ENCODE peak calls at places on chromosomes 4 and X, in four cellular contexts. U is adrenal gland, K is OCI-LY7, V is ascending aorta. J is an unnamed sample.
A peak's percentile ranks its signal among the peaks of the same experiment; 100 is the strongest.

GRCh38 chr4:139963708-139964107 is 190.3 kb downstream of the MAML3 start:
- DNase-seq in K (no peak), V (no peak), U (no peak), J (no peak)

GRCh38 chr4:15117270-15117946 is 115.1 kb downstream of the CPEB2 start:
- DNase-seq in K (no peak), V (no peak), U (no peak), J (no peak)

GRCh38 chrX:39896951-39897740 is 200.6 kb downstream of the BCOR start:
- DNase-seq in U (no peak), K (no peak), V (no peak), J (no peak)

GRCh38 chrX:124555036-124555595 is 208.8 kb downstream of the SH2D1A start:
- DNase-seq in V (no peak), K (no peak), U (no peak), J (peak; percentile 83)

GRCh38 chr4:113384600-113384999 is 335.1 kb downstream of the ANK2 start:
- DNase-seq in K (no peak), V (no peak), U (no peak), J (peak; percentile 54)

GRCh38 chr4:149961876-149962597 is 116.2 kb upstream of the DCLK2 start:
- DNase-seq in U (no peak), K (no peak), V (no peak), J (peak; percentile 32)

GRCh38 chr4:51849430-51849829 is 6.5 kb downstream of the DCUN1D4 start:
- DNase-seq in U (no peak), K (no peak), V (no peak), J (no peak)

GRCh38 chrX:64205441-64205734 is at the start of gene AMER1:
- DNase-seq in K (no peak), V (no peak), U (no peak), J (peak; percentile 14)

DNA sequence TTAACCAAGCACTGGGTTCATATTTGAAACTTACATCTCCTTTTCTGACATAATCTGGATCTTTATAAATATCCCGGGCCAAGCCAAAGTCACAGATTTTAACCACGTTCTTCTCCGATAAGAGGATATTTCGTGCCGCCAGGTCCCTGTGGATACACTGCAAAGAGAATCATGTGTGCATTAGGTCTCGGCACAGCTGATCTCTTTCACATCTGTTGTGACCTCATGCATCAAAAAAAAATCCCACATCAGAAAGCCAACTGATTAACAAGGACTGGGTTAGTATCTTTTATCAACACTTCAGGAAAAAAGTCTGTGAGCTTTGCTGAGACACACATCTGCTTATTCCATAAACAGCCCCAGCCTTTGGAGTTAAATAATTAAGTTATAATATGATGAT is 35.5 kb downstream of the KDR start:
- DNase-seq in U (no peak), V (no peak), K (no peak), J (no peak)
- H3K4me3 ChIP-seq in U (no peak overlapping the region), V (no peak overlapping the region), K (no peak overlapping the region), J (no peak overlapping the region)

DNA sequence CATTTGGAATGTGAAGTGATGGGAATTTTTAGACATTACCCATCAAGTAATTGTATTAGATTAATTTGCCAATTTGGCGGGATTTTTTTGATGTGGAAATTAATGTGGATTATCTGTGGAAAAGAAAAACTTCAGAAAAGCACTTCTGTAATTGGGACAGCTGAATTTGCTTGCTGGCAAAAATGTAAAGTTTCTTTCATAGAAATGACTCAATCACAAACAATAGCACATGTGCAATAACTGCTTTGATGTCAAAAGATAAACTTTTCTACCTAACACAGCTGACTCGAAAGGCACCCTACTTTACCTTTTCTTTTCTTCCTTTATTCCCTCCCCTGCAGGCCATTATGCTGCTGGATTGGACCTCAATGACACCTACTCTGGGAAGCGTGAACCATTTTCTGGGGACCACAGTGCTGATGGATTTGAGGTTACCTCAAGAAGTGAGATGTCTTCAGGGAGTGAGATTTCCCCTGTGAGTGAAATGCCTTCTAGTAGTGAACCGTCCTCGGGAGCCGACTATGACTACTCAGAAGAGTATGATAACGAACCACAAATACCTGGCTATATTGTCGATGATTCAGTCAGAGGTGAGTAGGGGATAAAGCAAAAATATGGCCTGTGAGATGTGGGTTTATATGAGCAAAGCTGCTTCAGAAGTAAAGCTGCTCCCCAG is 1.4 kb downstream of the AREG start:
- DNase-seq in K (no peak), V (no peak), U (no peak), J (no peak)
- H3K4me3 ChIP-seq in K (no peak overlapping the region), V (no peak overlapping the region), U (no peak overlapping the region), J (no peak overlapping the region)

GRCh38 chr4:169659736-169660670 is 39.6 kb downstream of the CLCN3 start:
- DNase-seq in V (peak; percentile 51), U (peak; percentile 97), K (peak; percentile 84), J (peak; percentile 95)

GRCh38 chr4:169657470-169658107 is 37.2 kb downstream of the CLCN3 start:
- DNase-seq in U (no peak), V (no peak), K (no peak), J (no peak)

GRCh38 chr4:169658196-169658595 is 37.8 kb downstream of the CLCN3 start:
- DNase-seq in K (no peak), V (no peak), U (no peak), J (no peak)

GRCh38 chr4:169660929-169661328 is 40.6 kb downstream of the CLCN3 start:
- DNase-seq in V (no peak), K (no peak), U (no peak), J (no peak)

GRCh38 chr4:169658970-169659735 is 38.8 kb downstream of the CLCN3 start:
- DNase-seq in U (no peak), K (no peak), V (no peak), J (no peak)
- H3K4me3 ChIP-seq in U (no peak overlapping the region), K (peak overlapping the region; percentile 67), V (peak overlapping the region; percentile 42), J (peak overlapping the region; percentile 53)

GRCh38 chr4:83390965-83391364 is 56.3 kb upstream of the HPSE start:
- DNase-seq in K (peak; percentile 48), V (no peak), U (no peak), J (no peak)

GRCh38 chr4:83387922-83388676 is 53.5 kb upstream of the HPSE start:
- DNase-seq in V (no peak), U (peak; percentile 82), K (peak; percentile 63), J (no peak)

GRCh38 chr4:83389756-83390505 is 55.3 kb upstream of the HPSE start:
- DNase-seq in V (no peak), U (peak; percentile 59), K (no peak), J (no peak)

GRCh38 chr4:83386931-83387897 is 52.6 kb upstream of the HPSE start:
- DNase-seq in U (no peak), V (no peak), K (no peak), J (no peak)

GRCh38 chr4:83389037-83389755 is 54.5 kb upstream of the HPSE start:
- DNase-seq in V (no peak), K (peak; percentile 33), U (peak; percentile 82), J (no peak)
- H3K4me3 ChIP-seq in V (no peak overlapping the region), K (no peak overlapping the region), U (no peak overlapping the region), J (no peak overlapping the region)

GRCh38 chr4:21858971-21859370 is 89.6 kb downstream of the KCNIP4 start:
- DNase-seq in U (no peak), K (no peak), V (no peak), J (no peak)
- H3K4me3 ChIP-seq in U (no peak overlapping the region), K (no peak overlapping the region), V (no peak overlapping the region), J (no peak overlapping the region)

GRCh38 chr4:5712517-5712916 is 1.5 kb downstream of the EVC start:
- DNase-seq in K (no peak), V (no peak), U (no peak), J (peak; percentile 45)

GRCh38 chr4:5710065-5710961 is 688 bp upstream of the EVC start:
- DNase-seq in U (peak; percentile 14), V (no peak), K (no peak), J (no peak)

GRCh38 chr4:5712931-5713330 is 1.9 kb downstream of the EVC start:
- DNase-seq in V (no peak), K (no peak), U (peak; percentile 14), J (no peak)

GRCh38 chr4:5711479-5712184 is 631 bp downstream of the EVC start:
- DNase-seq in V (no peak), K (no peak), U (peak; percentile 52), J (peak; percentile 14)

GRCh38 chr4:5710962-5711478 is at the start of gene EVC:
- DNase-seq in V (peak; percentile 29), U (peak; percentile 80), K (no peak), J (peak; percentile 51)
- H3K4me3 ChIP-seq in V (peak within 1 kb of the TSS; percentile 69), U (peak within 1 kb of the TSS; percentile 17), K (no peak within 1 kb of the TSS), J (peak within 1 kb of the TSS; percentile 75)

GRCh38 chr4:121070274-121070673 is 2.1 kb downstream of the NDNF start:
- DNase-seq in K (no peak), U (no peak), V (no peak), J (no peak)
- H3K4me3 ChIP-seq in K (no peak overlapping the region), U (no peak overlapping the region), V (peak overlapping the region; percentile 64), J (peak overlapping the region; percentile 59)

GRCh38 chrX:11421816-11422528 is 128.8 kb downstream of the AMELX start:
- DNase-seq in V (no peak), K (no peak), U (no peak), J (no peak)

GRCh38 chrX:11419102-11419501 is 125.9 kb downstream of the AMELX start:
- DNase-seq in K (no peak), V (no peak), U (no peak), J (no peak)

GRCh38 chrX:11422529-11422857 is 129.3 kb downstream of the AMELX start:
- DNase-seq in U (no peak), V (no peak), K (no peak), J (no peak)

GRCh38 chrX:11423362-11423818 is 130.2 kb downstream of the AMELX start:
- DNase-seq in K (peak; percentile 21), U (no peak), V (no peak), J (no peak)

DNA sequence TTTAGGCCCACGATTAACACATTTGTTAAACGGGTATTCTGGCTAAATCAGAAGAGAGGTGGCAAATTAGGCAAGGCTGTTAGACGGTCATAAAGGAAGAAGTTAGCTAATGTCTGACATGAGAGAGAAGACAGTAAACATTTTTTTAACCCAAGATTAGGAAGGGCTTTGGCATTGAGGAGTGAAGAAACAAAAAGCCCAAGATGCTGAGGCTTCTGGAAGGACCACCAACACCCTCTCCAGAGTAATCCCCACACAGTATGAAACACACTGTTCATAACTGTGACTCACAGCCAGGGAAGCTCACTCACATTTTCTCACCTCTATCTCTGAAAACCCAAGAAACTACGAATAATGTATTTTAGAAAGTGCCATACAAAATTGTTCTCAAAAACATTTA is 127.6 kb downstream of the AMELX start:
- DNase-seq in K (no peak), V (no peak), U (no peak), J (no peak)
- H3K4me3 ChIP-seq in K (no peak overlapping the region), V (no peak overlapping the region), U (no peak overlapping the region), J (no peak overlapping the region)

DNA sequence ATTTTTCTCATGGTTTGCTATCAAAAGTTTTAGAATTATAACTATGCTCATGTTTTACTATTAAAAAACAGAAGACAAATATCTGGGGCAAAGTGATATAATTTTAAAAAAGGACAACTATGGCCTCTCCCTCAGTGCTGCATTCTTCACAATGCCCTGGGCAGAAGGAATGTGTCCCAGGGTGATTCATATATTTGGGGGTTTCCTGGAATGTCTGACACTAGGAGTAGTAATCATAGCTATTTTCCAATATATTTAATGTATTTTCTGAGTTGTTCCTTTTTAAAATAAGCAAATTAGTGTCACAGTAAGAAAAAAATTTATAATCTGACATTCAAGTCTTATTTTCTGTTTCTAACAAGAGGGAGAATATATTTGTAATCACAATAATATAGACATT is 281.7 kb downstream of the UNC5C start:
- DNase-seq in K (no peak), V (no peak), U (no peak), J (no peak)
- H3K4me3 ChIP-seq in K (no peak overlapping the region), V (no peak overlapping the region), U (no peak overlapping the region), J (no peak overlapping the region)

J was measured in skeletal muscle cell.